ENCODE peak calls at places on chromosomes 2 and 18, in five cellular contexts. Q is tibial artery, H is pancreas, W is right lobe of liver, U is foreskin fibroblast. S is an unnamed sample.

GRCh38 chr2:8202139-8202538 is 479.7 kb upstream of the ID2 start:
- DNase-seq in W (no peak), H (no peak), Q (no peak), U (no peak), S (no peak)

GRCh38 chr2:12658287-12658945 is 58.3 kb upstream of the TRIB2 start:
- DNase-seq in U (no peak), Q (no peak), H (no peak), W (no peak), S (no peak)

GRCh38 chr2:99397251-99397920 is 60.2 kb downstream of the EIF5B start:
- DNase-seq in H (no peak), U (no peak), W (no peak), Q (no peak), S (no peak)

GRCh38 chr2:197804758-197805597 is 585 bp downstream of the PLCL1 start:
- DNase-seq in H (peak), W (peak), U (peak), Q (peak), S (peak)

GRCh38 chr2:7813541-7814310 is 868.1 kb upstream of the ID2 start:
- DNase-seq in Q (no peak), H (no peak), W (no peak), U (no peak), S (no peak)

GRCh38 chr2:234579231-234579962 is 82.5 kb upstream of the ARL4C start:
- DNase-seq in W (no peak), Q (no peak), H (no peak), U (peak), S (no peak)

GRCh38 chr18:10139783-10140410 is 226.1 kb downstream of the VAPA start:
- DNase-seq in U (peak), W (no peak), Q (no peak), H (no peak), S (no peak)

GRCh38 chr2:36777788-36778187 is 81.3 kb downstream of the VIT start:
- DNase-seq in U (no peak), H (no peak), W (no peak), Q (no peak), S (no peak)

GRCh38 chr18:24736686-24737085 is 276.2 kb downstream of the HRH4 start:
- DNase-seq in H (no peak), W (no peak), Q (no peak), U (no peak), S (no peak)

GRCh38 chr2:240643811-240644150 is 18.5 kb downstream of the GPR35 start:
- DNase-seq in Q (peak), W (no peak), H (no peak), U (no peak), S (no peak)

GRCh38 chr2:67613227-67613626 is 216.1 kb downstream of the ETAA1 start:
- DNase-seq in W (no peak), Q (no peak), U (no peak), H (no peak), S (no peak)

GRCh38 chr2:189024861-189025618 is 50.9 kb downstream of the COL3A1 start:
- DNase-seq in H (no peak), Q (no peak), U (no peak), W (no peak), S (no peak)

GRCh38 chr2:55364189-55365055 is 55.2 kb downstream of the CCDC88A start:
- DNase-seq in W (no peak), Q (peak), H (peak), U (peak), S (no peak)

GRCh38 chr2:97747716-97748115 is 34.3 kb downstream of the ZAP70 start:
- DNase-seq in U (peak), H (no peak), W (no peak), Q (no peak), S (no peak)

GRCh38 chr2:229712125-229712524 is 2.2 kb downstream of the DNER start:
- DNase-seq in Q (no peak), U (no peak), H (no peak), W (no peak), S (no peak)

GRCh38 chr2:241161646-241162281 is 11.5 kb downstream of the PPP1R7 start:
- DNase-seq in U (peak), Q (peak), H (peak), W (no peak), S (peak)

GRCh38 chr2:221447310-221447709 is 124.8 kb downstream of the EPHA4 start:
- DNase-seq in H (no peak), Q (no peak), U (peak), W (no peak), S (no peak)

GRCh38 chr2:71821856-71822255 is 325.8 kb downstream of the CYP26B1 start:
- DNase-seq in H (no peak), U (no peak), Q (no peak), W (no peak), S (no peak)

GRCh38 chr2:175181877-175182308 is 383 bp upstream of the ATP5MC3 start:
- DNase-seq in H (no peak), W (no peak), U (no peak), Q (no peak), S (no peak)

GRCh38 chr2:175183674-175184073 is 2.2 kb upstream of the ATP5MC3 start:
- DNase-seq in Q (no peak), W (no peak), U (no peak), H (no peak), S (no peak)

DNA sequence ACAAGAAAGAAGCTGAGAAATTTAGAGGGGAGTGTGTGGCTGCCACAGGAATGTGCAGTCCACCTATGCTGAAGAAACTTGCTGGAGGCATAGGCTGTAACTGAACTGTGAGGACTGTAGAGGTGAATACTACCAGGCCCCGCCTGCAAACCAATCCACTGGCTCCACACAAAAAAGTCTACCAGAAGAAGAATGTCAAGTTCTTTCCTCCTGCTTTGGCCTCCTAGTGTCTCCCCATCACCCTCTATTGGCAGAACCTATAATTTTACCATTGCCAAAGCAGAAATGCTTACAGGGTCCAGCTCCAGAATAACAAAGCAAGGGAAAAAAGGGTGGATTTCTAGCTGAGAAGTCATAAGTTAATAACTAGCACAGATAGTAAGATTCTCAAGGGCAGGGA is 5.9 kb upstream of the ATP5MC3 start:
- DNase-seq in W (no peak), U (no peak), H (no peak), Q (no peak), S (no peak)
- TF ChIP-seq CTCF in W (no peak), U (peak), H (no peak), Q (no peak), S (no peak)

DNA sequence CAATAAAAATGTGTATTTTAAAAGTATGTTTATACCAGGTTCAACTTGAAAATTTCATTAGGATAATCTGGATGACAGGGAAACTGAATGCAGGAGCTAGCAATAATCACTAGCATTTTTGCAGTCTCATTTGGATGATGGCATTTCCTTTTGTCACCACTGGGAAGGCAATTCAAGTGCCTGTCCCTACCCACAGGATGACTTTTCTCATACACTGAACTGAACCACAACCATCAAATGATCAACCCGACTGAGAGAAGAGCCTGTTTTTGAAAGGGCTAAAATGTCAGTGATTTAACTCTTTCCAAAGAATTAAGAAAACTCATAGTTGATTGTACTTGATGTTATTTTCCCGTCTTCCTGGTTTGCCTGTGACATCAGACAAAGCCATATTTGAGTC is 115.0 kb downstream of the FAM124B start:
- DNase-seq in H (no peak), Q (no peak), W (no peak), U (no peak), S (no peak)
- TF ChIP-seq CTCF in H (no peak), Q (no peak), W (no peak), U (no peak), S (no peak)

DNA sequence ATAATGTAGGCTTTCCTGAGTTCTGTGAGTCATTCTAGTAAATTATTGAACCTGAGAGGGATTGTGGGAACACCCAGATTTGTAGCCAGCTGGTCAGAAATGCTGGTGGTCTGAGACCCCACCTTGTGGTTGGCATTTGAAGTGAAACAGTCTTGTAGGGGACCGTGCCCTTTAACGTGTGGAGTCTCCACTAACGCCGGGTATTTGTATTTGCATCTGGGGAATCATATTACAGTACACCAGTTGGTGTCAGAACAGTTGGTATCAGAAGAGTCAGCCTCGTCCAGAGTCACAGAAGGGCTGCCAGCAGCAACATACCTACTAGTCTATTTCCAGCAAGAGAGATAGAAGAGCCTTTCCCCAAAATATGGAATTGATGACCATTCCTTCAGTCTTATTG is 38.3 kb upstream of the PTPN4 start:
- DNase-seq in Q (no peak), U (no peak), W (no peak), H (no peak), S (no peak)
- TF ChIP-seq CTCF in Q (no peak), U (no peak), W (no peak), H (no peak), S (no peak)

DNA sequence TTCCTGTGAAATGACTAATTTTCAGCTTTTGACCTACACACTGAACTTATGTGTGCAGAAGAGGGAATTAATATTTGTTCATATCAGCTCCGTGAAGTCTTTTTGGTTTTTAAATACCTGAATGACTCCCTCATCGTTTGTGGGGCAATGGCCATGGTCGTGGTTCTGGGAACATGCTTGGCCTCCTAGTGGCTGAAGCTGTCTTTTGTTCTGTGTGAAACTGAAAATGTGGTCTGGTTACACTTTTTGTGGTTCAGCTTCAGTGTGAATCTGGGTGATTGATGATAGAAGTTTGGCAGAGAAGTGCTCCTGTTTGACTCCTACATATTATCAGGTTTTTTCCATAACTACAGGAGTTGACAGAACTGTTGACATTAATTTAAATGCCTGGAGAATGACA is 408.2 kb downstream of the THSD7B start:
- DNase-seq in H (no peak), Q (no peak), U (peak), W (no peak), S (no peak)
- TF ChIP-seq CTCF in H (no peak), Q (no peak), U (peak), W (no peak), S (no peak)

DNA sequence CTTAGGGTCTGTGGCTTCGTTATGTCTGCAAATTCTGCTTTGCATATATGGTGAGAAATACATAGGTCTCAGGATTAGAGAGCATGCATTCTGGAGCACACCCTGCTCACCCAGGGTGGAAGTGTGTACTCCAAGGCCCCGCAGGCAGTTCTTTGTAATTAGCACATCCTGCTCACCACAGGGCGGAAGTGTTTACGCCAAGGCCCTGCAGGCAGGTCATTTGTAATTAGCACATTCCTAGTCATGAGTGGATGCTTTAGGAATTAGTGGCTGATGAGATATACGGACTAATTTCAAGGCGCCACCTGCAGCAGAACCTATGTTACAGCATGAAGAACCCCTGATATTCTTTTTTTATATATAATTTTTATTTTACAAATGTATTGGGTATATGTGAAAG is 4.2 kb downstream of the ALLC start:
- DNase-seq in U (no peak), H (no peak), Q (no peak), W (no peak), S (no peak)
- TF ChIP-seq CTCF in U (no peak), H (no peak), Q (no peak), W (no peak), S (no peak)

S was measured in left lung.